ENCODE peak calls at places on chromosomes 13 and 19, in nine cellular contexts. N is tibial nerve, S is hepatocyte, P is colonic mucosa, R is fibroblast of lung, E is upper lobe of right lung, G is psoas muscle, T is H9, H is testis. K is an unnamed sample.
A peak's percentile ranks its signal among the peaks of the same experiment; 100 is the strongest.

GRCh38 chr13:40495620-40496001 is 170.8 kb downstream of the FOXO1 start:
- DNase-seq in E (no peak), H (no peak), G (no peak), S (no peak), T (no peak), N (no peak), P (no peak), R (no peak), K (no peak)

GRCh38 chr13:22082030-22082429 is 411.2 kb downstream of the FGF9 start:
- DNase-seq in N (no peak), E (no peak), G (no peak), S (no peak), T (no peak), R (no peak), H (no peak), P (no peak), K (no peak)

GRCh38 chr13:60654405-60654804 is 257.4 kb downstream of the TDRD3 start:
- DNase-seq in P (no peak), E (no peak), N (no peak), H (peak; percentile 52), R (peak; percentile 3), T (no peak), S (peak; percentile 62), G (no peak), K (no peak)

GRCh38 chr13:41411536-41411935 is 45.8 kb upstream of the RGCC start:
- DNase-seq in S (peak; percentile 55), G (no peak), R (peak; percentile 77), T (peak; percentile 37), E (no peak), N (no peak), P (no peak), H (peak; percentile 45), K (no peak)

GRCh38 chr13:60112771-60113170 is 51.0 kb downstream of the DIAPH3 start:
- DNase-seq in P (no peak), S (no peak), N (no peak), G (no peak), R (no peak), E (no peak), H (no peak), T (no peak), K (no peak)

GRCh38 chr19:49338691-49339363 is 3.6 kb downstream of the CD37 start:
- DNase-seq in G (peak; percentile 57), S (peak; percentile 93), N (peak; percentile 29), R (peak; percentile 19), E (peak; percentile 95), P (peak; percentile 96), H (peak; percentile 80), T (peak; percentile 98), K (no peak)

GRCh38 chr19:31427857-31428256 is 78.6 kb upstream of the TSHZ3 start:
- DNase-seq in G (no peak), P (no peak), R (no peak), T (no peak), H (no peak), N (no peak), S (no peak), E (no peak), K (no peak)

GRCh38 chr13:107124730-107125129 is 556.8 kb upstream of the ARGLU1 start:
- DNase-seq in S (no peak), E (no peak), N (no peak), R (no peak), P (no peak), G (no peak), H (no peak), T (no peak), K (no peak)

GRCh38 chr19:33499671-33500506 is 21.7 kb downstream of the PEPD start:
- DNase-seq in G (no peak), P (no peak), H (no peak), T (no peak), E (no peak), S (no peak), N (no peak), R (no peak), K (no peak)

GRCh38 chr13:100666124-100666523 is 8.5 kb downstream of the TMTC4 start:
- DNase-seq in S (peak; percentile 22), T (no peak), G (no peak), H (peak; percentile 21), E (no peak), P (no peak), N (no peak), R (peak; percentile 9), K (no peak)

GRCh38 chr13:78160793-78161192 is 242.2 kb upstream of the EDNRB start:
- DNase-seq in N (no peak), G (no peak), E (no peak), R (peak; percentile 85), S (no peak), T (no peak), P (no peak), H (no peak), K (no peak)

GRCh38 chr13:113639661-113640262 is 18.2 kb downstream of the ATP4B start:
- DNase-seq in T (no peak), E (peak; percentile 40), S (no peak), P (no peak), G (no peak), R (no peak), N (peak; percentile 5), H (no peak), K (no peak)

GRCh38 chr19:36047835-36048234 is 6.2 kb downstream of the THAP8 start:
- DNase-seq in H (no peak), T (no peak), S (no peak), P (no peak), N (no peak), E (no peak), G (no peak), R (no peak), K (no peak)

GRCh38 chr19:32123355-32123940 is 222.0 kb upstream of the ZNF507 start:
- DNase-seq in P (no peak), H (no peak), S (no peak), N (no peak), R (no peak), T (no peak), G (no peak), E (no peak), K (no peak)

GRCh38 chr13:108895220-108895704 is 265.9 kb downstream of the MYO16 start:
- DNase-seq in S (peak; percentile 72), R (peak; percentile 59), P (no peak), T (no peak), N (no peak), H (no peak), G (no peak), E (no peak), K (no peak)

GRCh38 chr19:29772696-29773095 is 39.1 kb upstream of the CCNE1 start:
- DNase-seq in N (no peak), S (no peak), R (no peak), P (no peak), T (no peak), E (no peak), G (no peak), H (peak; percentile 67), K (no peak)

GRCh38 chr13:30755678-30756077 is 20.3 kb downstream of the ALOX5AP start:
- DNase-seq in T (no peak), R (no peak), P (no peak), S (no peak), E (no peak), G (no peak), H (no peak), N (no peak), K (no peak)

GRCh38 chr13:54492995-54493394 is 1464.4 kb downstream of the OLFM4 start:
- DNase-seq in R (no peak), H (no peak), N (no peak), P (no peak), G (no peak), T (no peak), S (no peak), E (no peak), K (no peak)

GRCh38 chr13:76886292-76887061 is at the start of gene KCTD12:
- DNase-seq in P (peak; percentile 85), S (peak; percentile 93), E (peak; percentile 95), H (peak; percentile 96), R (peak; percentile 87), G (peak; percentile 89), T (peak; percentile 73), N (peak; percentile 83), K (peak; percentile 57)

GRCh38 chr13:94143624-94144350 is 335.7 kb downstream of the DCT start:
- DNase-seq in E (no peak), T (peak; percentile 46), G (no peak), R (no peak), N (no peak), H (no peak), S (no peak), P (no peak), K (no peak)

GRCh38 chr19:20397292-20397691 is 168.3 kb downstream of the ZNF737 start:
- DNase-seq in S (no peak), G (no peak), E (no peak), H (no peak), R (peak; percentile 3), P (no peak), T (no peak), N (no peak), K (no peak)
- H3K9me3 ChIP-seq in S (peaks cover 57% of the 10 kb centered on the region), G (peaks cover 61% of the 10 kb centered on the region), E (peaks cover 41% of the 10 kb centered on the region), H (no peaks in the 10 kb centered on the region), R (no peaks in the 10 kb centered on the region), P (peaks cover 4% of the 10 kb centered on the region), T (peaks cover 15% of the 10 kb centered on the region), N (peaks cover 7% of the 10 kb centered on the region), K (peaks cover 32% of the 10 kb centered on the region)

DNA sequence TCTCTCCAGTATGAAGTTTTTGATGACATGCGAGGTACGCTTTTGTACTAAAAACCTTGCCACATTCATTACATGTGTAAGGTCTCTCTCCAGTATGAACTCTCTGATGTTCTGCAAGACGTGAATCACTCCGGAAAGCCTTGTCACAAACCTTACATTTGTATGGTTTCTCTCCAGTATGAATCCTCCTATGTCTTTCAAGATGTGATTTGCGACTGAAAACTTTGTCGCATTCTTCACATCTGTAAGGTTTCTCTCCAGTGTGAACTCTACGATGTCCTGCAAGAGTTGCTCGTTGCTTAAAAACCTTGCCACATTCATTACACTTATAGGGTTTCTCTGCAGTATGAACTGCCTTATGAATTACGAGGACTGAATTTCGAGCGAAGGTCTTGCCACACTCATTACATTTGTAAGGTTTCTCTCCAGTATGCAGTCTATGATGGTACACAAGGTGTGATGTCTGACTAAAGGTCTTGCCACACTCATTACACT is 16.5 kb downstream of the ZNF320 start:
- DNase-seq in G (no peak), H (no peak), S (no peak), T (no peak), P (no peak), E (no peak), N (no peak), R (no peak), K (no peak)
- H3K9me3 ChIP-seq in G (peaks cover 39% of the 10 kb centered on the region), H (no peaks in the 10 kb centered on the region), S (peaks cover 50% of the 10 kb centered on the region), T (peaks cover 21% of the 10 kb centered on the region), P (peaks cover 4% of the 10 kb centered on the region), E (peaks cover 30% of the 10 kb centered on the region), N (peaks cover 6% of the 10 kb centered on the region), R (no peaks in the 10 kb centered on the region), K (peaks cover 30% of the 10 kb centered on the region)

DNA sequence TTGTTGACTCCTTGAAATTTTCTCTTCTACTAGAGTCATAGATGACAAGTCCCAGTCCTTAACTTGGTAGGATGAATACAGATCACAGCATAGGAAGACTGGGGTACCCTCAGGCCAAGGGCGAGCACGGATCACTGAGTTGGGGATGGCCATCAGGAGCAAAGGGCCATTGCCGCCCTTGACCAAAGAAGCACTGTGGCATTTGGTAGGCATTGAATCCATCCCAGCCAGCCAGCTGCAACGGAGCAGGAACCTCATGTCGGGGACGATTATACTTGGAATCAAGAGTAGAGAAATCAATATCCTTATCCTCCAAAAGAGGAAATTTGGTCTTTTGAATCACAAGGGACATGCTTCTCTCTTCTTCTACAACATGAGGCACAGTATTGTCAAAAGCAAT is 50.1 kb upstream of the ZNF573 start:
- DNase-seq in N (no peak), E (no peak), P (no peak), H (no peak), G (no peak), T (no peak), R (no peak), S (no peak), K (no peak)
- H3K9me3 ChIP-seq in N (no peaks in the 10 kb centered on the region), E (peaks cover 53% of the 10 kb centered on the region), P (no peaks in the 10 kb centered on the region), H (no peaks in the 10 kb centered on the region), G (peaks cover 43% of the 10 kb centered on the region), T (peaks cover 78% of the 10 kb centered on the region), R (no peaks in the 10 kb centered on the region), S (peaks cover 7% of the 10 kb centered on the region), K (peaks cover 4% of the 10 kb centered on the region)

GRCh38 chr19:52428937-52429336 is at the start of gene ZNF534:
- DNase-seq in H (peak; percentile 77), T (no peak), E (no peak), P (no peak), S (no peak), R (no peak), N (no peak), G (no peak), K (no peak)
- H3K9me3 ChIP-seq in H (no peaks in the 10 kb centered on the region), T (peaks cover 54% of the 10 kb centered on the region), E (peaks cover 14% of the 10 kb centered on the region), P (no peaks in the 10 kb centered on the region), S (no peaks in the 10 kb centered on the region), R (no peaks in the 10 kb centered on the region), N (no peaks in the 10 kb centered on the region), G (peaks cover 24% of the 10 kb centered on the region), K (peaks cover 3% of the 10 kb centered on the region)